ENCODE peak calls at places on chromosomes 3 and 15, in five cellular contexts. J is pancreas, U is A549, Q is suprapubic skin, S is heart left ventricle. G is an unnamed sample.

GRCh38 chr15:75966073-75966472 is 46.2 kb downstream of the NRG4 start:
- DNase-seq in J (no peak), U (no peak), Q (no peak), S (no peak), G (no peak)

GRCh38 chr15:39774688-39775267 is 7.9 kb downstream of the FSIP1 start:
- DNase-seq in J (no peak), U (no peak), Q (no peak), S (no peak), G (no peak)

GRCh38 chr15:101617390-101617965 is 34.7 kb downstream of the TM2D3 start:
- DNase-seq in J (no peak), U (no peak), Q (no peak), S (no peak), G (no peak)

GRCh38 chr15:52228928-52229327 is 37.7 kb upstream of the GNB5 start:
- DNase-seq in J (peak), U (no peak), Q (no peak), S (no peak), G (no peak)

GRCh38 chr15:52094811-52095584 is 17.6 kb downstream of the BCL2L10 start:
- DNase-seq in J (no peak), U (no peak), Q (no peak), S (no peak), G (no peak)

GRCh38 chr3:24237971-24238767 is 256.5 kb downstream of the THRB start:
- DNase-seq in J (no peak), U (peak), Q (no peak), S (peak), G (peak)

GRCh38 chr15:87877114-87877810 is 379.3 kb downstream of the NTRK3 start:
- DNase-seq in J (no peak), U (no peak), Q (no peak), S (peak), G (no peak)

GRCh38 chr3:39843440-39843839 is 34.0 kb downstream of the MYRIP start:
- DNase-seq in J (no peak), U (no peak), Q (no peak), S (no peak), G (no peak)

GRCh38 chr3:145698252-145698651 is 462.7 kb downstream of the PLOD2 start:
- DNase-seq in J (no peak), U (no peak), Q (no peak), S (no peak), G (no peak)

GRCh38 chr3:129827765-129828164 is 65.7 kb downstream of the TMCC1 start:
- DNase-seq in J (no peak), U (no peak), Q (no peak), S (no peak), G (no peak)

GRCh38 chr15:81152799-81153198 is 18.7 kb downstream of the CFAP161 start:
- DNase-seq in J (no peak), U (no peak), Q (no peak), S (no peak), G (no peak)

GRCh38 chr15:44243829-44244228 is 44.7 kb upstream of the GOLM2 start:
- DNase-seq in J (no peak), U (no peak), Q (no peak), S (no peak), G (no peak)

GRCh38 chr3:65786891-65787290 is 251.8 kb downstream of the MAGI1 start:
- DNase-seq in J (no peak), U (no peak), Q (no peak), S (no peak), G (no peak)

GRCh38 chr15:77905301-77905920 is 172.1 kb downstream of the TBC1D2B start:
- DNase-seq in J (no peak), U (no peak), Q (peak), S (no peak), G (no peak)

GRCh38 chr15:52960283-52960682 is 170.1 kb upstream of the ONECUT1 start:
- DNase-seq in J (no peak), U (no peak), Q (no peak), S (no peak), G (no peak)

GRCh38 chr3:77620009-77620408 is 580.1 kb downstream of the ROBO2 start:
- DNase-seq in J (no peak), U (no peak), Q (no peak), S (no peak), G (peak)

GRCh38 chr15:48177875-48178611 is at the start of gene MYEF2:
- DNase-seq in J (peak), U (peak), Q (peak), S (peak), G (peak)

GRCh38 chr15:68271854-68272471 is 5.6 kb upstream of the FEM1B start:
- DNase-seq in J (no peak), U (peak), Q (peak), S (no peak), G (no peak)

GRCh38 chr15:70324001-70324974 is 226.6 kb upstream of the TLE3 start:
- DNase-seq in J (no peak), U (no peak), Q (no peak), S (no peak), G (peak)

GRCh38 chr15:100849021-100849831 is 30.4 kb upstream of the ALDH1A3 start:
- DNase-seq in J (peak), U (peak), Q (no peak), S (peak), G (no peak)

GRCh38 chr3:24088782-24089181 is 143.7 kb downstream of the NR1D2 start:
- DNase-seq in J (no peak), U (peak), Q (no peak), S (no peak), G (no peak)

GRCh38 chr3:186193534-186194450 is 84.9 kb upstream of the ETV5 start:
- DNase-seq in J (peak), U (no peak), Q (no peak), S (peak), G (no peak)

GRCh38 chr15:25655168-25655956 is 207.8 kb downstream of the ATP10A start:
- DNase-seq in J (no peak), U (no peak), Q (no peak), S (no peak), G (no peak)

GRCh38 chr3:100268986-100269385 is 8.2 kb downstream of the TBC1D23 start:
- DNase-seq in J (no peak), U (no peak), Q (no peak), S (no peak), G (no peak)

GRCh38 chr3:170563712-170564423 is 22.0 kb downstream of the SLC7A14 start:
- DNase-seq in J (no peak), U (no peak), Q (no peak), S (no peak), G (peak)

GRCh38 chr3:14183015-14183577 is 4.5 kb downstream of the LSM3 start:
- DNase-seq in J (no peak), U (no peak), Q (no peak), S (no peak), G (no peak)

GRCh38 chr3:158094917-158095301 is 11.3 kb downstream of the SHOX2 start:
- DNase-seq in J (no peak), U (no peak), Q (peak), S (no peak), G (no peak)

GRCh38 chr3:158093526-158093925 is 12.7 kb downstream of the SHOX2 start:
- DNase-seq in J (no peak), U (no peak), Q (no peak), S (no peak), G (no peak)

GRCh38 chr3:158094235-158094916 is 11.8 kb downstream of the SHOX2 start:
- DNase-seq in J (no peak), U (no peak), Q (peak), S (no peak), G (no peak)

GRCh38 chr3:158095302-158095997 is 10.8 kb downstream of the SHOX2 start:
- DNase-seq in J (no peak), U (no peak), Q (no peak), S (no peak), G (no peak)

GRCh38 chr3:158091526-158091925 is 14.7 kb downstream of the SHOX2 start:
- DNase-seq in J (no peak), U (peak), Q (no peak), S (no peak), G (peak)
- TF ChIP-seq CTCF in J (no peak), U (peak), Q (no peak), S (no peak), G (peak)

DNA sequence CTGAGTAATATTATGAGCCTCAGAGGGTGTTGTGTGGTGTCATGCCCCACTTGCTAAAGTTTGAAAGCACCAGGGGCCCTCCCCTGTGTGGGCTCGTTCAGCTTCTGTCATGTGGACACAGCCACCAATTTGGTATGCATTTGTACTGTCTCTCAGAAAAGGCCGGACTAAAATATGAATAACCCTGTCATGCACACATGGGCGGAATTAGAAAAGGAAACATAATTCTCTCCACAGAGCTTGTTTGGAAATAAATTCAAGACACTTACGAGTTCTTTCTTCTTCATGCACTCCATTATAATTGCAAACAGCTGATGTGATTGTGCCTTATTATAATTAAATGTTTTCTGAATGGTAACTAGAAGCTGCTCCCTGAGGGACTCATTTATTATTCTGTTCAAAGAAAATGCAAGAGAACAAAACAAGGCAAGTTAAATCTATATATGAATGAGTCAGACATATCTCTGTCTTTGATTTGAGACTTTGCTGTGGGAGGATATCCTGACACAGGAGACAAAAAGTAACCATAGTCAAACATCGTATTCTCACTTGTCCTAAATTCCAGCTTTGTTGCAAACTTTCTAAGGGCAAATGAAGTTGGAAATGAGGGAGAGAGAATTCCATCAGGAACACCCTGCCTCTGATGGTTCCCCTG is 39.1 kb downstream of the TRPM1 start:
- DNase-seq in J (no peak), U (no peak), Q (no peak), S (no peak), G (peak)
- H3K4me3 ChIP-seq in J (no peak), U (no peak), Q (no peak), S (no peak), G (peak)

DNA sequence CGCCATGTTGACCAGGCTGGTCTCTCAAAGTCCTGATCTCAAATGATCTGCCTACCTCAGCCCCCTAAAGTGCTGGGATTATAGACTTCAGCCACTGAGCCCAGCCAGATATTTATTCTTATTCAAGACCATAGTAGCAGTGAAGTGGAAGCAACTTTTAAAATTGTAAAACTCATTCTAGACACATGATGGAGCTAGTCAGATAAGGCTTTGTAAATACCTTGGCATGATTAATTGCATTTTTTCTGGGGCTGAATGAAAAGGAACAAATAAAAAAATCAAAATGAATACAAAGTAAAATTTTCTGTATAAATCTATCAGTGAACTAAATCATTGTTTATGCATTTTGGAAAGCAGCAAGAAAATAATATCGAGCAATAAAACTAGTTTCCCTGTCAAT is 4.1 kb upstream of the MYO1E start:
- DNase-seq in J (no peak), U (no peak), Q (no peak), S (no peak), G (no peak)
- TF ChIP-seq CTCF in J (no peak), U (peak), Q (no peak), S (peak), G (no peak)

DNA sequence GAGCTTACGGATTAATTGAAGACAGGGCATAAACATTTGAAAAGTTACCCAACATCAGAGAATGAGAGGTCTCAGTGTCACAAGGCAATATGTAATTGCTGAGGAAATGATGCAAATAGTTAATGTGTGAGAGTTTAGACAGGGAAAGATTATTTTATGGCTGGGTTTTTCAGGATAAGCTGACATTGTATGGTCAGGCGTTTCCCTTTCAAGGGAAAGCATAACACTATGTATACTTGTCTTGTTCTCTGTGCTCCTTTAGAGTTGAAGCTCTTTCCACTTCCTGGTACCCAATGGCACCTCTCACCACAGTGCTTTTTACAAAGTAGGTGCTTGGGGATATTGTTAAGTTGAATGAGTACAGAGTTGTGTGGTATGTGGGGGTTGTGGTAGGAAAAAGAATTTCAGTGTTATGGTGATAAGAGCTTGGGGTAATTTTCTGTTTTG is 19.9 kb downstream of the IQGAP1 start:
- DNase-seq in J (no peak), U (no peak), Q (no peak), S (no peak), G (no peak)
- H3K4me3 ChIP-seq in J (no peak), U (no peak), Q (no peak), S (no peak), G (no peak)

GRCh38 chr3:141648055-141648910 is 89.8 kb upstream of the RNF7 start:
- DNase-seq in J (no peak), U (no peak), Q (no peak), S (no peak), G (no peak)
- TF ChIP-seq CTCF in J (no peak), U (no peak), Q (no peak), S (no peak), G (no peak)

GRCh38 chr15:59925123-59925522 is 79.0 kb upstream of the FOXB1 start:
- DNase-seq in J (no peak), U (no peak), Q (no peak), S (no peak), G (no peak)

GRCh38 chr15:59923508-59923907 is 80.6 kb upstream of the FOXB1 start:
- DNase-seq in J (no peak), U (no peak), Q (no peak), S (no peak), G (no peak)

GRCh38 chr15:59917504-59918157 is 86.5 kb upstream of the FOXB1 start:
- DNase-seq in J (peak), U (peak), Q (no peak), S (peak), G (peak)

DNA sequence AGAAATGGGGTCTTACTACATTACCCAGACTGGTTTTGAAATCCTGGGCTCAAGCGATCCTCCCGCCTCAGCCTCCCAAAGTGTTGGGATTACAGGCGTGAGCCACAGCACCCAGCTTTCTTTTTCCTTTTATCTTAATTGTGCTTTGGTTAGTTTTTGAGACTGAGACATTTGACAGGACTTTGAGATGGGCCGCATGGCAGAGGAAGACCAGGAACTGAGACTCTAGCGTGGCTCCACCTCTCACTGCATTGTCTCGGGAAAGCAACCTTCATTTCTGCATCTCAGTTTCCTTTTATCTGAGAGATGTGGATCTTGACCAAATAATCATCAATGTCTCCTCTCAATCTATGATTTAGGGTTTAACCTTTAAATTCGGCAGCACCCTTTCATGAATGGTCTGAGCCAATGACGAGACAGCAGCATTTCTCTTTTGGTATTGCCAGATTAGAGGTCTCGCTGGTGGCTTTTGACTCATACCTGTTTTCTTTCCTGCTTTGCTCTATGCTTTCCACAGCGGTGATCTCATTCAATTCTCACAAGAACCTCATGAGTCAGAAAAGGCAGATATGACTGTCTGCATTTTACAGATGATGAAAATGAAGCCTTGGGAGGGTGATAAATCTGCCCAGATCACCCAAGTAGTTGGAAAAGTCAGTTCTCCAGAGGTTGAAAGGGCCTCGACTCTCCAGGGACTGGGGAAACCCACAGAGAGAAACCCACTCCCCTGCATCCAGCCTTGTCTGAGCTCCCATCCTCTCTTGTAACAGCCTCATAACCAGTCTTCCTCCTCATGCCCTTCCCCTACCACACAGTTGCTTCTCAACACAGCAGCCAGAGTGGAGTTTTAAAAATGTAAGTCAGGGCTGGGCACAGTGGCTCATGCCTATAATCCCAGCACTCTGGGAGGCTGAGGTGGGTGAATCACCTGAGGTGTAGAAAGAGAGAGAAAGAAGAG is 84.8 kb upstream of the FOXB1 start:
- DNase-seq in J (no peak), U (peak), Q (no peak), S (no peak), G (no peak)
- H3K4me3 ChIP-seq in J (no peak), U (no peak), Q (no peak), S (no peak), G (no peak)

GRCh38 chr3:111723293-111723963 is 128.3 kb upstream of the ZBED2 start:
- DNase-seq in J (no peak), U (no peak), Q (no peak), S (no peak), G (peak)

GRCh38 chr3:111724694-111725093 is 129.5 kb upstream of the ZBED2 start:
- DNase-seq in J (no peak), U (no peak), Q (no peak), S (no peak), G (no peak)

GRCh38 chr3:111720681-111721380 is 125.7 kb upstream of the ZBED2 start:
- DNase-seq in J (no peak), U (no peak), Q (no peak), S (no peak), G (no peak)

GRCh38 chr3:111725706-111726105 is 130.6 kb upstream of the ZBED2 start:
- DNase-seq in J (no peak), U (no peak), Q (no peak), S (no peak), G (no peak)

DNA sequence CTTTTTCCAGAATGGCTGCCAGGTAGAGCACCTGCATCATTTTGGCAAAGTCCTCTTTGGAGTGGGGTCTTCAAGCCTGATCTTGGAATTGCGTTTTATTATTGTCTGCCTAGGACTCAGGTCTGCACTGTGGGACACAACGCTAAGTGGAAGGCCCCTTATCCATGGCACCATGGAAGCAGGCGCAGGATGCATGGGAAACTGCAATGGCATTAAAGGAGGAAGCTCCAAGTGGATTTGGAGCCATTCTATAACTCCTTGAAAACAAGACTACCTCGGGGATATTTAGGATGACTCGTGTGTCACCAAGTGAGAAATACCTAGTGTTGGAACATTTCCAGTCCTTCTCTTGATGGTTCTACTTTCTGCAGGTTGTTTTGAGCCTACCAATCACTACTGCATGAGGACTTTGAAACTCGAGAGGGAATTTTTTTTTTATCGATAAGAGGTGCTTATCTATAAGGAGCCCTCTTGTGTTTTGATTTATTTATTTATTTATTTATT is 126.6 kb upstream of the ZBED2 start:
- DNase-seq in J (no peak), U (no peak), Q (no peak), S (no peak), G (no peak)
- TF ChIP-seq CTCF in J (no peak), U (no peak), Q (no peak), S (no peak), G (no peak)

GRCh38 chr3:157103280-157103679 is 56.7 kb downstream of the CCNL1 start:
- DNase-seq in J (no peak), U (no peak), Q (no peak), S (no peak), G (no peak)
- H3K4me3 ChIP-seq in J (no peak), U (no peak), Q (no peak), S (no peak), G (no peak)

DNA sequence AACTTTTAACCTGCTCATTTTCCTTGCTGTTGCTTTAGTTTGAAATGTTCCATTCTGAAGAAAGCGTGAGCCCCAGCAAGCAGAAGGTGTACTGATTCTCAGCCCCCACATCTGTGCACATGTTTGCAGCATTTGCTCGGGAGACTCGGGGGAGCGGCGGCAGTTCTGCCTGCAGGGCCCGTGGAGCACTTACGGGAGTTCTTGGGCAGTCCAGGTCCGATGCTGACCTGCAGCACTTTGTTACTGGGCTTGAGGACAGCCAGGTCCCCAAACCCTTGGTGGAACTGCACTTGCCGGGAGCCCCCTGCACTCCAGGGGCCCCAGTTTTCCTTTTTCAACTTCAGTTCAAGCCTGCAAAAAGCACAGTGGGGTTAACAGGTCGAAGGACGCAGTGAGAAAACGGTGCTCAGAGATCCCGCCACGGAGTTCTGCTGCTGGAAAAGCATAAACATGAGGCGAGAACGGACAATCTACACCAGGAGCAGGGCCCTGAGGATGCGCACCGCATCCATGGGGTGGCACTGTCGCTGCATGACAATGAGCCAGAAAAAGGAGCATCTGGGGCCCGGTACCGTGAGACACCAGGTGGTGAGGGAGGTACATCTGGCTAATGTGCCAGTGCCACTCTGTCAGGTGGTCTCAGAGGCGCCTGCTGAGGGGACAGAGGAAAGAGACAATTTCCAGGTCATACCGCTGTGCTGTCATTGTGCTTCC is 45.6 kb upstream of the LDHAL6B start:
- DNase-seq in J (no peak), U (peak), Q (no peak), S (no peak), G (no peak)
- TF ChIP-seq CTCF in J (no peak), U (peak), Q (peak), S (peak), G (peak)

GRCh38 chr3:147356145-147356908 is 50.0 kb downstream of the ZIC4 start:
- DNase-seq in J (no peak), U (no peak), Q (no peak), S (no peak), G (no peak)
- H3K4me3 ChIP-seq in J (no peak), U (no peak), Q (no peak), S (no peak), G (no peak)

G was measured in HFF-Myc.